ENCODE peak calls at places on chromosomes 12 and 14, in seven cellular contexts. W, L, J, X, Q, M and H are unnamed samples.

GRCh38 chr14:48936881-48937280 is 649.3 kb downstream of the RPS29 start:
- DNase-seq in J (no peak), X (no peak), W (no peak), L (no peak), Q (no peak), M (no peak), H (peak)

GRCh38 chr14:23984891-23985607 is 3.7 kb upstream of the DHRS4L2 start:
- DNase-seq in L (peak), Q (no peak), W (no peak), J (peak), M (no peak), X (peak), H (peak)

GRCh38 chr12:89280833-89281533 is 71.3 kb downstream of the DUSP6 start:
- DNase-seq in Q (peak), J (peak), W (no peak), L (peak), M (no peak), X (peak), H (peak)

GRCh38 chr12:77995436-77996167 is 164.9 kb downstream of the NAV3 start:
- DNase-seq in W (no peak), L (peak), X (no peak), Q (no peak), J (peak), M (no peak), H (peak)

GRCh38 chr12:64796205-64796845 is 28.1 kb upstream of the TBC1D30 start:
- DNase-seq in J (peak), Q (peak), M (no peak), X (peak), L (peak), W (no peak), H (peak)

GRCh38 chr12:105357162-105357691 is 26.7 kb downstream of the C12orf75 start:
- DNase-seq in Q (no peak), X (no peak), L (no peak), M (no peak), W (no peak), J (peak), H (no peak)

GRCh38 chr12:21330682-21331253 is 3.9 kb downstream of the SLCO1A2 start:
- DNase-seq in L (peak), J (no peak), X (no peak), M (no peak), W (no peak), Q (no peak), H (peak)

GRCh38 chr14:20332946-20333782 is at the start of gene CCNB1IP1:
- DNase-seq in L (peak), J (peak), X (peak), W (peak), Q (peak), M (peak), H (peak)

GRCh38 chr12:44874981-44875416 is 1.1 kb downstream of the NELL2 start:
- DNase-seq in Q (peak), M (no peak), X (no peak), J (no peak), W (no peak), L (no peak), H (peak)

GRCh38 chr12:92096346-92097136 is 49.1 kb downstream of the BTG1 start:
- DNase-seq in Q (peak), L (no peak), X (no peak), M (no peak), J (no peak), W (no peak), H (no peak)

GRCh38 chr12:1769809-1770494 is 50.4 kb upstream of the LRTM2 start:
- DNase-seq in J (no peak), L (no peak), M (no peak), X (peak), W (no peak), Q (no peak), H (no peak)

GRCh38 chr12:67452119-67452805 is 183.1 kb downstream of the CAND1 start:
- DNase-seq in J (no peak), M (no peak), L (no peak), X (no peak), W (no peak), Q (no peak), H (no peak)

GRCh38 chr14:51743588-51744000 is 91.9 kb downstream of the FRMD6 start:
- DNase-seq in X (no peak), J (no peak), L (no peak), M (no peak), W (no peak), Q (no peak), H (no peak)

GRCh38 chr12:51714666-51715065 is 123.6 kb downstream of the SCN8A start:
- DNase-seq in M (no peak), Q (no peak), L (no peak), W (no peak), X (no peak), J (peak), H (no peak)

GRCh38 chr12:86186449-86186848 is 69.7 kb downstream of the MGAT4C start:
- DNase-seq in M (no peak), X (peak), Q (no peak), L (no peak), J (peak), W (no peak), H (no peak)

GRCh38 chr14:69485261-69485660 is 733 bp downstream of the PLEKHD1 start:
- DNase-seq in M (no peak), X (no peak), L (no peak), J (no peak), W (no peak), Q (no peak), H (no peak)

GRCh38 chr14:93742761-93743160 is 45.5 kb downstream of the PRIMA1 start:
- DNase-seq in W (peak), X (no peak), Q (no peak), L (no peak), J (no peak), M (no peak), H (no peak)

GRCh38 chr14:55881577-55882241 is 236.5 kb upstream of the PELI2 start:
- DNase-seq in L (no peak), J (peak), W (no peak), M (no peak), Q (no peak), X (no peak), H (no peak)

GRCh38 chr12:50986961-50987737 is 34.8 kb downstream of the HIGD1C start:
- DNase-seq in X (peak), Q (peak), W (no peak), J (peak), M (peak), L (peak), H (peak)

GRCh38 chr12:130044991-130045621 is 117.2 kb upstream of the FZD10 start:
- DNase-seq in Q (no peak), W (no peak), J (no peak), M (no peak), L (no peak), X (no peak), H (no peak)

GRCh38 chr12:55039761-55040160 is 20.0 kb downstream of the NEUROD4 start:
- DNase-seq in L (no peak), M (no peak), J (no peak), Q (no peak), W (no peak), X (no peak), H (no peak)

GRCh38 chr12:5914387-5915149 is 30.5 kb downstream of the ANO2 start:
- DNase-seq in X (no peak), M (no peak), W (no peak), Q (no peak), L (no peak), J (no peak), H (no peak)

GRCh38 chr12:123813349-123813748 is 51.2 kb downstream of the DNAH10 start:
- DNase-seq in X (peak), W (no peak), J (peak), L (peak), Q (no peak), M (no peak), H (peak)

GRCh38 chr12:12513416-12514006 is 49.2 kb downstream of the DUSP16 start:
- DNase-seq in L (no peak), J (no peak), X (no peak), M (no peak), W (no peak), Q (no peak), H (no peak)

GRCh38 chr14:92704036-92704804 is 44.2 kb downstream of the LGMN start:
- DNase-seq in W (peak), Q (no peak), J (no peak), X (no peak), L (no peak), M (no peak), H (no peak)

GRCh38 chr14:102968306-102968705 is 45.8 kb downstream of the AMN start:
- DNase-seq in L (no peak), X (no peak), J (no peak), W (no peak), Q (no peak), M (no peak), H (no peak)

GRCh38 chr14:72513994-72514659 is 379.8 kb downstream of the DPF3 start:
- DNase-seq in W (no peak), X (peak), L (peak), M (no peak), Q (peak), J (peak), H (peak)

GRCh38 chr14:65423986-65424385 is 11.5 kb downstream of the FUT8 start:
- DNase-seq in W (no peak), J (no peak), X (no peak), L (no peak), M (no peak), Q (no peak), H (no peak)

GRCh38 chr14:73287071-73287470 is 49.8 kb downstream of the PAPLN start:
- DNase-seq in M (no peak), J (no peak), X (no peak), L (no peak), Q (no peak), W (no peak), H (no peak)

GRCh38 chr12:54654926-54655325 is 6.8 kb upstream of the DCD start:
- DNase-seq in J (no peak), L (no peak), W (no peak), M (no peak), Q (no peak), X (no peak), H (no peak)

GRCh38 chr14:95066427-95066986 is 90.8 kb downstream of the DICER1 start:
- DNase-seq in L (no peak), M (peak), W (no peak), J (no peak), X (no peak), Q (no peak), H (no peak)

GRCh38 chr12:132227782-132228417 is 83.6 kb downstream of the NOC4L start:
- DNase-seq in X (no peak), J (no peak), W (no peak), Q (no peak), L (no peak), M (peak), H (no peak)

DNA sequence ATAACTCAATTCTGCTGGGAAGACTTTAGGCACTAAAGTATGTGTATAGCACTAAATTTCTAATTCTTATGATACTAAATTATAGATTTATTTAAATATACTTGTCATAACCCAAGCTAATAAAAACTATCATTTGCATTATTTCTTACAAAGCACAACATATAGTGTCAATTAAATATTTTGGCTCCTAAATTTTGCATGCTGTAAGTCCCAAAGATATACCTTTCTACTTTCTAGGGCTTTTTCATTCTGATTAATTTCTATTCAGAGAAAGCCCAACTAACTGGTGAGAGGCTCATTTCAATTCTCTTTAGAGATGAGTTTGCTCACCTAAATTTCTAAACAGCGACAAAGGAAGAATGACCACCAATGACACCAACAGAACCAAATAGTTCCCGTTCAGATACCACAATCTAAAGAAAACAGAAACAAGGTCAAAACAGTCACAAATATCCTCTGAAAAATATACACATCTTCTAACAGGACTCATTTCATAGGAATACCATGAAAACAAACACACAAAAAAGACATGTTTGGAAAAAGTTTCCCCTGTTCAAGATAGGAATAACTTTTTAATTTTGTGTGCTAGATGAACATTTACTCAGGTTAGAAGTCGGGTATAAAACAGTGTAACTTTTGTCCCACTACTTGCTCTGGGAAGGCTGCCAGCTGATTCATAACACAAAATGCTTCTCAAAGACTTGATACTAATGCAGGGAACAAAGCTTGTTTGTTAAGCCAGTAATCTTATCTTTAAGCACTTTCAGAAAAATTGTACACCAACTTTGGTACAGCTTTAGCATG is 7.6 kb downstream of the SLC38A2 start:
- DNase-seq in W (no peak), J (peak), L (peak), X (peak), M (peak), Q (peak), H (peak)
- H3K4me3 ChIP-seq in W (peak), J (peak), L (peak), X (peak), M (peak), Q (no peak), H (no peak)

GRCh38 chr14:105864651-105865265 is 338.4 kb downstream of the TMEM121 start:
- DNase-seq in Q (no peak), M (peak), X (no peak), W (no peak), J (no peak), L (no peak), H (no peak)
- H3K4me3 ChIP-seq in Q (no peak), M (no peak), X (no peak), W (no peak), J (no peak), L (no peak), H (no peak)

DNA sequence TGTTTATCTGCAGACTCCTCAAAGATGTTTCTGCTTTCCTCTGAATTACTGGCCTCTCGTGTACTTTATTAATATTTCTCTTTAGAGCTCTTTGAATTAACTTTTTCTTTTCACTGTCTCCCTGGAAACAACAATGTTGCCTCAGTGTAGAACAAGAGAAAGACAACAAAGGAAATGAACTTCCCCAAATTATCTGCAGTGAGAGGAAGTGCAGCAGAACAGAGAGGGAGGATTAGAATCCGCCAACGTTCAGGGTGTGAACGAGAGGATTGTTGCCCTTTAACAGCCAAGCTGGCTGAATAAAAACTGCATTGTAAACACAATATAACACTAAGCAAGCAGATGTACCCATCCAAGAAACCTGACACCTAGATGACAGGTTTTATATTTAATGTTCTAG is 375.9 kb downstream of the GALC start:
- DNase-seq in W (no peak), M (no peak), X (no peak), Q (no peak), J (no peak), L (no peak), H (no peak)
- H3K4me3 ChIP-seq in W (no peak), M (no peak), X (no peak), Q (no peak), J (no peak), L (no peak), H (no peak)

DNA sequence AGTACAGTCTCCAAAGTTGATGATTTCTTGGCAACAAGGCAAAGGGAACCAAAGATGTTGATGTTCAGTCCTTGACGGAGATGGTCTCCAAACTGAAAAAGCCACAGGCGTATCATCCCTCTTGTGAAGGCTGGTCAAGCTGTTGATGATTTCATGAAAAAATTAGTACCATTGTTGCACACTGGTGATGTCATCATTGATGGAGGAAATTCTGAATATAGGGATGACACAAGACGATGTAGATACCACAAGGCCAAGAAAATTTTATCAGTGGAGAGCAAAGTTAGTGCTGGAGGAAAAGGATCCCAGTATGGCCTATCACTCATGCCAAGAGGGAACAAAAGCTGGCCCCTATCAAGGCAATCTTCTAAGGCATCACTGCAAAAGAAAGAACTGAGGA is 88.7 kb upstream of the KRR1 start:
- DNase-seq in Q (no peak), X (no peak), J (no peak), L (no peak), M (no peak), W (no peak), H (no peak)
- H3K4me3 ChIP-seq in Q (no peak), X (no peak), J (no peak), L (no peak), M (no peak), W (no peak), H (no peak)